ENCODE peak calls at places on chromosomes 11 and 22, in four cellular contexts. Z is GM04504, L is DMS153, Y is NCI-H774. A is an unnamed sample.

GRCh38 chr11:111913997-111914396 is 1.5 kb downstream of the HSPB2 start:
- DNase-seq in L (peak), Z (peak), Y (peak), A (no peak)

GRCh38 chr22:19479358-19480172 is at the start of gene CDC45:
- DNase-seq in Y (peak), L (peak), Z (peak), A (peak)

GRCh38 chr11:70899616-70900015 is 352.8 kb downstream of the SHANK2 start:
- DNase-seq in Z (no peak), Y (no peak), L (no peak), A (no peak)

GRCh38 chr22:20111045-20111688 is 4.7 kb upstream of the RANBP1 start:
- DNase-seq in Y (no peak), L (no peak), Z (no peak), A (no peak)

GRCh38 chr11:129881570-129882170 is 13.7 kb downstream of the NFRKB start:
- DNase-seq in Y (no peak), L (no peak), Z (no peak), A (no peak)

GRCh38 chr11:11078344-11078743 is 220.5 kb upstream of the ZBED5 start:
- DNase-seq in L (no peak), Y (no peak), Z (no peak), A (no peak)

GRCh38 chr22:17734197-17734596 is 40.1 kb downstream of the BID start:
- DNase-seq in Z (no peak), L (no peak), Y (no peak), A (peak)

GRCh38 chr11:2421226-2421994 is 20.9 kb downstream of the TSSC4 start:
- DNase-seq in Y (no peak), L (no peak), Z (no peak), A (no peak)

GRCh38 chr11:4704054-4704789 is at the start of gene MMP26:
- DNase-seq in Y (peak), L (peak), Z (no peak), A (no peak)

GRCh38 chr11:66080055-66080817 is 10.2 kb downstream of the PACS1 start:
- DNase-seq in L (no peak), Y (no peak), Z (peak), A (peak)

GRCh38 chr22:27420817-27421361 is 380.7 kb downstream of the MN1 start:
- DNase-seq in Z (peak), L (no peak), Y (no peak), A (peak)

GRCh38 chr11:73193251-73194033 is 24.6 kb upstream of the P2RY2 start:
- DNase-seq in Z (no peak), L (no peak), Y (no peak), A (no peak)

GRCh38 chr22:36160499-36160942 is at the start of gene APOL3:
- DNase-seq in Y (no peak), L (no peak), Z (no peak), A (no peak)

GRCh38 chr11:72391638-72392423 is 42.5 kb downstream of the CLPB start:
- DNase-seq in Y (no peak), L (no peak), Z (no peak), A (no peak)

GRCh38 chr11:28559497-28559896 is 451.3 kb downstream of the METTL15 start:
- DNase-seq in L (no peak), Z (no peak), Y (no peak), A (no peak)

GRCh38 chr22:30704978-30705377 is 10.3 kb downstream of the OSBP2 start:
- DNase-seq in Y (no peak), Z (no peak), L (no peak), A (no peak)

A was measured in AG09309.